ENCODE peak calls at places on chromosomes 13 and 19, in four cellular contexts. T is HEK293T, D is K562, H is HepG2. O is an unnamed sample.

GRCh38 chr19:42284066-42284501 is 15.0 kb downstream of the CIC start:
- DNase-seq in T (peak), D (peak), H (no peak), O (peak)

GRCh38 chr19:4393947-4394590 is 6.3 kb downstream of the SH3GL1 start:
- DNase-seq in T (no peak), D (no peak), H (no peak), O (no peak)

GRCh38 chr19:30492581-30492980 is 120.4 kb downstream of the ZNF536 start:
- DNase-seq in T (no peak), D (no peak), H (no peak), O (no peak)

GRCh38 chr13:27211771-27212364 is 39.5 kb upstream of the RPL21 start:
- DNase-seq in T (no peak), D (no peak), H (no peak), O (no peak)

GRCh38 chr19:47512183-47512947 is 2.5 kb downstream of the NAPA start:
- DNase-seq in T (no peak), D (no peak), H (peak), O (no peak)

GRCh38 chr13:94712287-94712811 is at the start of gene SOX21:
- DNase-seq in T (peak), D (no peak), H (no peak), O (peak)

GRCh38 chr19:6887326-6887725 is at the start of gene ADGRE1:
- DNase-seq in T (no peak), D (no peak), H (no peak), O (no peak)

GRCh38 chr19:15810335-15810734 is 5.1 kb downstream of the OR10H1 start:
- DNase-seq in T (no peak), D (peak), H (peak), O (no peak)

GRCh38 chr13:97200081-97200942 is 21.8 kb upstream of the MBNL2 start:
- DNase-seq in T (no peak), D (no peak), H (no peak), O (no peak)

GRCh38 chr13:21676611-21677021 is 5.7 kb downstream of the FGF9 start:
- DNase-seq in T (no peak), D (no peak), H (no peak), O (peak)

GRCh38 chr19:31974941-31975340 is 370.5 kb upstream of the ZNF507 start:
- DNase-seq in T (no peak), D (no peak), H (no peak), O (no peak)

GRCh38 chr13:97119899-97120745 is 102.0 kb upstream of the MBNL2 start:
- DNase-seq in T (no peak), D (no peak), H (no peak), O (no peak)

GRCh38 chr13:55439450-55439849 is 1701.3 kb upstream of the PRR20A start:
- DNase-seq in T (no peak), D (no peak), H (no peak), O (no peak)

GRCh38 chr13:110644892-110645521 is 29.7 kb downstream of the NAXD start:
- DNase-seq in T (no peak), D (no peak), H (no peak), O (peak)

GRCh38 chr13:94798738-94799137 is 86.4 kb upstream of the SOX21 start:
- DNase-seq in T (no peak), D (no peak), H (no peak), O (no peak)

GRCh38 chr19:33134571-33135041 is 2.7 kb downstream of the WDR88 start:
- DNase-seq in T (no peak), D (peak), H (no peak), O (peak)

GRCh38 chr19:54333586-54334298 is 5.2 kb downstream of the LILRA4 start:
- DNase-seq in T (no peak), D (no peak), H (no peak), O (no peak)

GRCh38 chr19:15091918-15092753 is 10.1 kb downstream of the OR1I1 start:
- DNase-seq in T (peak), D (no peak), H (peak), O (peak)

GRCh38 chr19:12668937-12669271 is 2.3 kb downstream of the WDR83 start:
- DNase-seq in T (no peak), D (peak), H (peak), O (no peak)

GRCh38 chr19:28358604-28359003 is 854.3 kb downstream of the UQCRFS1 start:
- DNase-seq in T (no peak), D (no peak), H (no peak), O (no peak)

GRCh38 chr13:100537951-100538462 is 50.6 kb downstream of the GGACT start:
- DNase-seq in T (no peak), D (no peak), H (no peak), O (no peak)

DNA sequence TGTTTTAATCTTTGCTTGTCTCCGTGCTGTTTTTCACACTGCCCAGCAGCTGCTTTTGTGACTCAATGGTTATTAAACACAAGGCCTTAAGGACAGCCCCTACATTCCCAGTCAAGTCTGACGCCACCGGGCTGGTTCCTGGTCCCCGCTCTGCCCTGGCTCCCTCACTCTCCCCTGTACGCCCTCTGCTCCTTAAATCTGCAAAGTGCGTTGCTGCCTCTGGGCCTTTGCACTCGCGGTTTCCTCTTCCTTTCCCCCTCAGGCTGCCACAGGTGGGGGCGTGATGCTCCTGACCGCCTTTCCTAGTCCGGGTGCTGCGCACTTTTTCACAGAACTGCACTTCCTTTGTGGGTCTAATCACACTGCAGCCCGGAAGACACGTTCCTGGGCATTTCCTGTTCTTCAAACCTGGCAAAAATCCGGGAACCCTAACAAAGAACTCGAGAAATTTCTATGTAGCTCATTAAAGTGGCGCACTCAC is 25.6 kb downstream of the NOSIP start:
- DNase-seq in T (no peak), D (no peak), H (no peak), O (no peak)
- TF ChIP-seq ELF4 in T (no peak), D (no peak), H (no peak), O (no peak)

GRCh38 chr19:8485561-8486371 is 16.7 kb downstream of the PRAM1 start:
- DNase-seq in T (no peak), D (no peak), H (no peak), O (no peak)

GRCh38 chr19:8489591-8490394 is 12.6 kb downstream of the PRAM1 start:
- DNase-seq in T (no peak), D (no peak), H (no peak), O (no peak)

GRCh38 chr19:8488351-8488750 is 14.1 kb downstream of the PRAM1 start:
- DNase-seq in T (no peak), D (no peak), H (no peak), O (no peak)

GRCh38 chr19:8486661-8487136 is 15.7 kb downstream of the PRAM1 start:
- DNase-seq in T (no peak), D (no peak), H (no peak), O (no peak)

DNA sequence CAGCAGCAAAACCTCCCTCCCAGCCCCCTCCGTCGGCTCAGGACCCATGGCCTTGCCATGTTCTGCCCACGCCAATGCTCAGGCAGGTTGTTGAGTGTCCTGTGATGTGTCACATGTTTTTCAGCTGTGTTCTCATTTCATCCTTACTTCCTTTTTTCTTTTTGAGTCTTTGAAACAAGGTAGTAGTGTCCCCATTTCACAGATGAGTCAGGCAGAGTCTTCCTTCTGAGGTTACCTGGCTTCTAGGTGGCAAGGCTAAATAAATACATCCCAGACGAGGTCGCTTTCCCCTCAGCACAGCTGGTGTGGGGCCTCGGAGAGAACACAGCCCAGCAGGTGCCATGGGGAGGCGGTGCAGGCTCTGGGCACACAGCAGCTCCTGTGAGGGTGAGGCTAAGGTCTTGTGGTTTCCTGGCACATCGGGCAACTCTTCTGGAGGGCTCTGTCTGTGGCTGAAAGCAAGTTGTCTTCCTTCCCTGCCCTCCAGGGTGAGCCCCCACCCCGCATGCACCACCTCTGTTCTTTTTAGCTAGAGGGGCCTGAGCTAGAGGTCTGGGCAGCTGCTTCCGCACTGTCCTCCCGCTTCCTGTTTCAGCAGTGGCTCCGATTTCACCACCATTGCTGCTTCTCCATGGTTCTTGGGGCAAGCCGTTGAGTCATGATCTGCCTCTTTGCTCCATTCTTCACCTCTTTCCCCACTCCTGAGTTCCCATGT is 15.1 kb downstream of the PRAM1 start:
- DNase-seq in T (no peak), D (no peak), H (no peak), O (no peak)
- TF ChIP-seq ELF4 in T (no peak), D (no peak), H (no peak), O (no peak)

DNA sequence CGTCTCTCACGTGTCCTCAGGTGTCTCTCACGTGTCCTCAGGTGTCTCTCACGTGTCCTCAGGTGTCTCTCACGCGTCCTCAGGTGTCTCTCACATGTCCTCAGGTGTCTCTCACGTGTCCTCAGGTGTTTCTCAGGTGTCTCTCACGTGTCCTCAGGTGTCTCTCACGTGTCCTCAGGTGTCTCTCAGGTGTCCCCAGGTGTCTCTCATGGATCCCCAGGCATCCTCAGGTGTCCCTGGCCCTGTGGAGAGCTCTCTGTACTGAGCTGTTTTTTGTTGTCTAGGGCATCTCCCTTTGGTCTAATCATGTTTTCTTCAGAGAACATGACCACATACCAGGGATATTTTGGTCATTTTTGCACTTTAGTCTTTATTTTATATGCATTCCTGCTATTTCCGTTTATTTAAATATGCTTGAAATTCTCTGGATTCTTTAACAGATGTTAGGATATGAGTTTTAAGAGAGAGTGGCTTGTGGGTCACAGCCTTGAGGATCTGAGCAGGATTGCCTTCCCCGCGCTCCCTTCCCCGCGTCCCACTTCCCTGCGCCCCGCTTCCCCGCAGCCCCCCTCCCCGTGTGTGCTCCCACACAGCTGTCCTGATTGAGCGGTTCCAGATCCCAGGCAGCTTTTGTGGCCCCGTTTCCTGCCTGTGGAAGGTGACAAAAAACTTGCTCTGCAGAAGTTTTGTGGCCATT is 31.9 kb downstream of the ATP4B start:
- DNase-seq in T (no peak), D (no peak), H (no peak), O (no peak)
- TF ChIP-seq ELF4 in T (no peak), D (no peak), H (no peak), O (no peak)

GRCh38 chr19:9945319-9945966 is 9.1 kb upstream of the OLFM2 start:
- DNase-seq in T (peak), D (peak), H (peak), O (peak)
- TF ChIP-seq ELF4 in T (no peak), D (no peak), H (no peak), O (no peak)

O was measured in WTC11.